ENCODE peak calls at places on chromosomes 11 and 22, in eight cellular contexts. B, O, Z, S, V, X, Q and P are unnamed samples.

GRCh38 chr11:26229270-26229669 is 102.7 kb upstream of the ANO3 start:
- DNase-seq in X (no peak), S (peak), Q (no peak), B (peak), V (no peak), O (no peak), Z (no peak), P (no peak)

GRCh38 chr11:36454991-36455611 is 55.0 kb downstream of the TRAF6 start:
- DNase-seq in V (no peak), B (no peak), O (no peak), Q (peak), X (peak), Z (no peak), S (no peak), P (no peak)

GRCh38 chr22:46147061-46147460 is 3.3 kb upstream of the PPARA start:
- DNase-seq in V (no peak), Q (no peak), X (no peak), O (no peak), Z (no peak), S (no peak), B (no peak), P (no peak)

GRCh38 chr11:68041617-68042218 is 2.9 kb downstream of the TCIRG1 start:
- DNase-seq in Z (no peak), V (no peak), O (no peak), Q (no peak), X (no peak), S (no peak), B (no peak), P (no peak)

GRCh38 chr11:72263363-72263762 is 19.4 kb upstream of the PHOX2A start:
- DNase-seq in S (no peak), Q (no peak), X (no peak), O (no peak), B (peak), V (no peak), Z (no peak), P (no peak)

GRCh38 chr11:121520243-121521144 is 67.7 kb upstream of the SORL1-AS1 start:
- DNase-seq in V (no peak), S (no peak), X (peak), B (peak), O (no peak), Q (no peak), Z (no peak), P (no peak)

GRCh38 chr22:29987143-29987542 is 93.1 kb upstream of the HORMAD2 start:
- DNase-seq in V (no peak), X (no peak), S (no peak), B (no peak), Q (no peak), Z (no peak), O (no peak), P (no peak)

GRCh38 chr11:77529685-77530084 is 55.8 kb upstream of the PAK1 start:
- DNase-seq in V (no peak), Q (no peak), S (no peak), O (no peak), X (no peak), B (no peak), Z (no peak), P (no peak)

GRCh38 chr11:26953770-26954392 is 40.0 kb upstream of the FIBIN start:
- DNase-seq in O (no peak), Z (no peak), B (peak), X (peak), S (no peak), V (no peak), Q (no peak), P (no peak)

GRCh38 chr11:14118047-14118446 is 155.5 kb downstream of the SPON1 start:
- DNase-seq in O (no peak), S (no peak), X (no peak), B (no peak), V (no peak), Z (no peak), Q (no peak), P (no peak)

GRCh38 chr11:17865765-17866428 is 131.3 kb downstream of the KCNC1 start:
- DNase-seq in B (no peak), V (no peak), O (no peak), S (no peak), Z (no peak), Q (no peak), X (no peak), P (no peak)

GRCh38 chr11:15158351-15159015 is 43.8 kb downstream of the INSC start:
- DNase-seq in S (no peak), V (no peak), X (peak), O (no peak), Q (peak), B (peak), Z (no peak), P (no peak)

GRCh38 chr11:12087075-12087775 is 23.2 kb upstream of the MICAL2 start:
- DNase-seq in Q (no peak), S (peak), X (peak), O (no peak), B (peak), V (peak), Z (no peak), P (no peak)

GRCh38 chr11:43948341-43949185 is 6.1 kb downstream of the C11orf96 start:
- DNase-seq in Q (no peak), X (no peak), V (no peak), S (no peak), O (no peak), B (no peak), Z (no peak), P (no peak)

GRCh38 chr11:40722179-40722795 is 737.2 kb downstream of the LRRC4C start:
- DNase-seq in X (peak), V (no peak), Z (peak), Q (peak), B (no peak), O (no peak), S (no peak), P (no peak)

GRCh38 chr11:72562431-72562830 is 111.8 kb downstream of the PDE2A start:
- DNase-seq in B (no peak), X (no peak), V (no peak), S (no peak), Z (no peak), O (no peak), Q (no peak), P (no peak)

GRCh38 chr11:64665381-64665780 is 57.6 kb downstream of the NRXN2 start:
- DNase-seq in Z (no peak), X (no peak), Q (no peak), S (no peak), B (no peak), V (no peak), O (no peak), P (no peak)

GRCh38 chr11:77063407-77063806 is 3.4 kb upstream of the CAPN5 start:
- DNase-seq in B (no peak), S (no peak), V (no peak), Q (no peak), Z (no peak), X (no peak), O (no peak), P (no peak)

GRCh38 chr11:15118431-15118830 is 3.7 kb downstream of the INSC start:
- DNase-seq in X (no peak), B (no peak), Q (no peak), Z (no peak), V (no peak), O (no peak), S (no peak), P (no peak)